ENCODE peak calls at places on chromosomes 6 and 20, in ten cellular contexts. S is T-helper 2 cell; Y is osteocyte; D is astrocyte of the cerebellum; P is activated naive CD8-positive, alpha-beta T cell treated with anti-CD3 and anti-CD28 coated beads, Interleukin-2, amount 50 U/mL, for 24 hours; L is H9; R is CD14-positive monocyte; E is PC-3; B is CD8-positive, alpha-beta T cell; V is IMR-90. J is an unnamed sample.

GRCh38 chr6:71250050-71250689 is 38.4 kb upstream of the OGFRL1 start:
- DNase-seq in S (no peak), Y (no peak), D (peak), P (no peak), L (no peak), R (no peak), E (peak), B (no peak), V (peak), J (peak)

GRCh38 chr6:52605610-52606185 is 28.8 kb upstream of the TRAM2 start:
- DNase-seq in S (no peak), Y (no peak), D (no peak), P (no peak), L (no peak), R (no peak), E (no peak), B (no peak), V (no peak), J (no peak)

GRCh38 chr6:9482030-9482731 is 932.7 kb downstream of the TFAP2A start:
- DNase-seq in S (no peak), Y (no peak), D (peak), P (no peak), L (no peak), R (no peak), E (peak), B (no peak), V (peak), J (no peak)

GRCh38 chr6:70651326-70651905 is 16.3 kb upstream of the SMAP1 start:
- DNase-seq in S (peak), Y (no peak), D (no peak), P (peak), L (no peak), R (no peak), E (peak), B (peak), V (no peak), J (no peak)

GRCh38 chr6:88780714-88781389 is 182.6 kb downstream of the RNGTT start:
- DNase-seq in S (peak), Y (no peak), D (peak), P (peak), L (peak), R (peak), E (peak), B (peak), V (peak), J (peak)

GRCh38 chr6:136085370-136086115 is 164.6 kb downstream of the MTFR2 start:
- DNase-seq in S (no peak), Y (no peak), D (peak), P (no peak), L (no peak), R (no peak), E (peak), B (no peak), V (peak), J (no peak)

GRCh38 chr6:4941782-4942672 is 61.8 kb downstream of the RPP40 start:
- DNase-seq in S (peak), Y (no peak), D (peak), P (peak), L (no peak), R (peak), E (peak), B (peak), V (peak), J (peak)

GRCh38 chr6:79421707-79422484 is 115.3 kb downstream of the LCA5 start:
- DNase-seq in S (no peak), Y (peak), D (peak), P (no peak), L (no peak), R (no peak), E (peak), B (no peak), V (peak), J (peak)

GRCh38 chr6:11196511-11197174 is 35.8 kb downstream of the NEDD9 start:
- DNase-seq in S (no peak), Y (peak), D (peak), P (no peak), L (no peak), R (no peak), E (no peak), B (no peak), V (peak), J (no peak)

GRCh38 chr20:4782373-4782772 is 60.7 kb downstream of the PRND start:
- DNase-seq in S (no peak), Y (no peak), D (no peak), P (no peak), L (no peak), R (no peak), E (no peak), B (no peak), V (no peak), J (no peak)

GRCh38 chr6:101114703-101115102 is 233.6 kb upstream of the ASCC3 start:
- DNase-seq in S (peak), Y (no peak), D (peak), P (no peak), L (no peak), R (no peak), E (peak), B (no peak), V (peak), J (peak)

GRCh38 chr6:112931835-112932234 is 584.7 kb downstream of the RFPL4B start:
- DNase-seq in S (no peak), Y (no peak), D (no peak), P (no peak), L (no peak), R (no peak), E (no peak), B (no peak), V (peak), J (no peak)

GRCh38 chr20:35697696-35698297 is 1.4 kb downstream of the NFS1 start:
- DNase-seq in S (no peak), Y (peak), D (no peak), P (no peak), L (no peak), R (no peak), E (no peak), B (no peak), V (no peak), J (no peak)

GRCh38 chr20:50456452-50457324 is 53.5 kb upstream of the PTPN1 start:
- DNase-seq in S (peak), Y (no peak), D (no peak), P (no peak), L (no peak), R (no peak), E (no peak), B (no peak), V (no peak), J (peak)

GRCh38 chr6:44222987-44223470 is 366 bp upstream of the SLC29A1 start:
- DNase-seq in S (no peak), Y (no peak), D (no peak), P (no peak), L (no peak), R (no peak), E (peak), B (no peak), V (no peak), J (no peak)

GRCh38 chr20:4006640-4007039 is 8.7 kb downstream of the RNF24 start:
- DNase-seq in S (no peak), Y (no peak), D (peak), P (no peak), L (no peak), R (no peak), E (no peak), B (no peak), V (no peak), J (no peak)

GRCh38 chr6:11197846-11198245 is 34.6 kb downstream of the NEDD9 start:
- DNase-seq in S (no peak), Y (peak), D (no peak), P (no peak), L (no peak), R (no peak), E (no peak), B (no peak), V (no peak), J (no peak)

GRCh38 chr6:11214438-11214837 is 18.0 kb downstream of the NEDD9 start:
- DNase-seq in S (no peak), Y (no peak), D (no peak), P (no peak), L (no peak), R (no peak), E (no peak), B (no peak), V (no peak), J (no peak)

GRCh38 chr20:35104685-35105295 is 12.2 kb upstream of the TRPC4AP start:
- DNase-seq in S (no peak), Y (no peak), D (no peak), P (no peak), L (no peak), R (no peak), E (no peak), B (no peak), V (peak), J (no peak)

GRCh38 chr6:121847806-121848522 is 412.5 kb downstream of the GJA1 start:
- DNase-seq in S (no peak), Y (no peak), D (no peak), P (no peak), L (no peak), R (no peak), E (no peak), B (no peak), V (no peak), J (no peak)

J was measured in SK-N-MC.